ENCODE peak calls at places on chromosomes 3 and 15, in ten cellular contexts. D, F, Q, H, X, N, P, J, W and G are unnamed samples.

GRCh38 chr15:25693321-25694237 is 169.5 kb downstream of the ATP10A start:
- DNase-seq in D (no peak), F (no peak), Q (no peak), H (no peak), X (peak), N (peak), P (peak), J (no peak), W (no peak), G (no peak)

GRCh38 chr3:129476586-129476985 is 36.6 kb downstream of the IFT122 start:
- DNase-seq in D (no peak), F (no peak), Q (no peak), H (peak), X (no peak), N (no peak), P (no peak), J (no peak), W (no peak), G (no peak)

GRCh38 chr15:54026891-54027290 is 48.6 kb downstream of the UNC13C start:
- DNase-seq in D (no peak), F (no peak), Q (no peak), H (no peak), X (no peak), N (no peak), P (no peak), J (no peak), W (no peak), G (no peak)

GRCh38 chr3:169328471-169328870 is 335.0 kb downstream of the MECOM start:
- DNase-seq in D (no peak), F (no peak), Q (no peak), H (no peak), X (no peak), N (no peak), P (no peak), J (no peak), W (no peak), G (no peak)

GRCh38 chr3:121660356-121661171 is at the start of gene HCLS1:
- DNase-seq in D (no peak), F (no peak), Q (no peak), H (no peak), X (no peak), N (no peak), P (peak), J (no peak), W (peak), G (no peak)

GRCh38 chr3:150544040-150544439 is 2.3 kb downstream of the SERP1 start:
- DNase-seq in D (no peak), F (peak), Q (peak), H (no peak), X (peak), N (peak), P (peak), J (no peak), W (no peak), G (no peak)

GRCh38 chr3:165778456-165778855 is 58.8 kb downstream of the BCHE start:
- DNase-seq in D (no peak), F (no peak), Q (no peak), H (no peak), X (no peak), N (no peak), P (no peak), J (no peak), W (no peak), G (no peak)

GRCh38 chr3:172290457-172290856 is 157.8 kb downstream of the GHSR start:
- DNase-seq in D (no peak), F (no peak), Q (no peak), H (no peak), X (no peak), N (no peak), P (no peak), J (no peak), W (no peak), G (no peak)

GRCh38 chr3:181316481-181316880 is 326.9 kb upstream of the DNAJC19 start:
- DNase-seq in D (no peak), F (peak), Q (no peak), H (no peak), X (peak), N (peak), P (peak), J (no peak), W (no peak), G (no peak)

GRCh38 chr3:35045106-35045505 is 594.2 kb upstream of the ARPP21 start:
- DNase-seq in D (no peak), F (no peak), Q (no peak), H (no peak), X (no peak), N (no peak), P (no peak), J (no peak), W (no peak), G (no peak)

GRCh38 chr3:39138804-39139415 is 14.5 kb downstream of the CSRNP1 start:
- DNase-seq in D (no peak), F (no peak), Q (no peak), H (peak), X (no peak), N (no peak), P (peak), J (no peak), W (no peak), G (no peak)

GRCh38 chr3:146326875-146327543 is 76.1 kb upstream of the PLSCR4 start:
- DNase-seq in D (no peak), F (peak), Q (peak), H (no peak), X (peak), N (peak), P (peak), J (peak), W (no peak), G (no peak)

GRCh38 chr15:60004846-60005351 is 788 bp downstream of the FOXB1 start:
- DNase-seq in D (no peak), F (no peak), Q (no peak), H (peak), X (no peak), N (peak), P (peak), J (no peak), W (no peak), G (no peak)

GRCh38 chr3:74501001-74501400 is 113.5 kb downstream of the CNTN3 start:
- DNase-seq in D (no peak), F (no peak), Q (no peak), H (no peak), X (no peak), N (peak), P (no peak), J (no peak), W (no peak), G (no peak)

GRCh38 chr15:63473007-63473748 is 31.2 kb upstream of the USP3 start:
- DNase-seq in D (no peak), F (no peak), Q (no peak), H (no peak), X (no peak), N (no peak), P (no peak), J (no peak), W (no peak), G (no peak)

GRCh38 chr3:71444028-71444860 is 139.3 kb downstream of the FOXP1 start:
- DNase-seq in D (no peak), F (peak), Q (no peak), H (no peak), X (peak), N (peak), P (peak), J (no peak), W (peak), G (no peak)

GRCh38 chr3:172098698-172099494 is 59.5 kb downstream of the FNDC3B start:
- DNase-seq in D (no peak), F (peak), Q (no peak), H (no peak), X (no peak), N (no peak), P (no peak), J (no peak), W (no peak), G (no peak)

GRCh38 chr3:53109822-53110771 is 20.1 kb downstream of the RFT1 start:
- DNase-seq in D (no peak), F (no peak), Q (peak), H (no peak), X (peak), N (peak), P (peak), J (peak), W (peak), G (no peak)

GRCh38 chr3:143179603-143180002 is 60.0 kb downstream of the CHST2 start:
- DNase-seq in D (no peak), F (no peak), Q (no peak), H (no peak), X (no peak), N (no peak), P (no peak), J (no peak), W (no peak), G (no peak)

GRCh38 chr3:47636225-47636624 is 57.6 kb upstream of the CSPG5 start:
- DNase-seq in D (no peak), F (no peak), Q (no peak), H (no peak), X (no peak), N (no peak), P (no peak), J (no peak), W (no peak), G (no peak)

GRCh38 chr3:14534379-14535191 is 5.6 kb downstream of the GRIP2 start:
- DNase-seq in D (no peak), F (no peak), Q (no peak), H (no peak), X (no peak), N (no peak), P (no peak), J (no peak), W (no peak), G (no peak)

GRCh38 chr15:93001881-93002280 is 87.1 kb downstream of the RGMA start:
- DNase-seq in D (no peak), F (no peak), Q (no peak), H (no peak), X (no peak), N (peak), P (no peak), J (no peak), W (no peak), G (no peak)

GRCh38 chr3:151890721-151891141 is 17.3 kb downstream of the SUCNR1 start:
- DNase-seq in D (no peak), F (peak), Q (no peak), H (no peak), X (no peak), N (peak), P (no peak), J (no peak), W (no peak), G (no peak)

GRCh38 chr15:74130089-74130848 is at the start of gene ISLR2:
- DNase-seq in D (no peak), F (no peak), Q (no peak), H (no peak), X (no peak), N (no peak), P (peak), J (no peak), W (no peak), G (no peak)

GRCh38 chr15:77179541-77179998 is 108.7 kb upstream of the TSPAN3 start:
- DNase-seq in D (no peak), F (no peak), Q (no peak), H (no peak), X (no peak), N (no peak), P (no peak), J (no peak), W (no peak), G (no peak)

GRCh38 chr3:172029425-172030128 is 9.8 kb upstream of the FNDC3B start:
- DNase-seq in D (no peak), F (no peak), Q (no peak), H (no peak), X (no peak), N (no peak), P (no peak), J (no peak), W (no peak), G (no peak)

GRCh38 chr15:94240486-94240885 is 9.1 kb downstream of the MCTP2 start:
- DNase-seq in D (no peak), F (no peak), Q (no peak), H (no peak), X (no peak), N (no peak), P (no peak), J (no peak), W (no peak), G (no peak)

GRCh38 chr3:141127344-141128125 is 76.4 kb downstream of the SPSB4 start:
- DNase-seq in D (no peak), F (no peak), Q (no peak), H (peak), X (no peak), N (no peak), P (no peak), J (no peak), W (no peak), G (peak)

GRCh38 chr15:67120839-67121540 is 55.6 kb downstream of the SMAD3 start:
- DNase-seq in D (no peak), F (peak), Q (no peak), H (peak), X (peak), N (peak), P (peak), J (peak), W (peak), G (no peak)

GRCh38 chr3:177947901-177948300 is 588.3 kb upstream of the KCNMB2 start:
- DNase-seq in D (no peak), F (no peak), Q (no peak), H (no peak), X (no peak), N (no peak), P (no peak), J (no peak), W (no peak), G (no peak)

GRCh38 chr15:81297580-81298575 is 26.1 kb downstream of the STARD5 start:
- DNase-seq in D (no peak), F (no peak), Q (no peak), H (no peak), X (no peak), N (no peak), P (no peak), J (no peak), W (no peak), G (no peak)

GRCh38 chr15:81297147-81297572 is 26.8 kb downstream of the STARD5 start:
- DNase-seq in D (peak), F (peak), Q (no peak), H (no peak), X (no peak), N (no peak), P (peak), J (no peak), W (no peak), G (no peak)

GRCh38 chr15:81296218-81296617 is 27.7 kb downstream of the STARD5 start:
- DNase-seq in D (no peak), F (no peak), Q (no peak), H (no peak), X (no peak), N (no peak), P (no peak), J (no peak), W (no peak), G (no peak)

GRCh38 chr15:81295466-81296145 is 28.3 kb downstream of the STARD5 start:
- DNase-seq in D (no peak), F (no peak), Q (no peak), H (no peak), X (no peak), N (no peak), P (no peak), J (no peak), W (no peak), G (no peak)

GRCh38 chr15:81296673-81297072 is 27.3 kb downstream of the STARD5 start:
- DNase-seq in D (no peak), F (no peak), Q (no peak), H (no peak), X (no peak), N (no peak), P (no peak), J (no peak), W (peak), G (no peak)
- H3K4me3 ChIP-seq in D (no peak), F (no peak), Q (no peak), H (no peak), X (no peak), N (no peak), P (no peak), J (no peak), W (no peak), G (peak)

GRCh38 chr3:103787164-103787871 is 1352.5 kb downstream of the ZPLD1 start:
- DNase-seq in D (no peak), F (no peak), Q (no peak), H (no peak), X (no peak), N (no peak), P (no peak), J (no peak), W (no peak), G (no peak)
- TF ChIP-seq CTCF in D (no peak), F (no peak), Q (no peak), H (no peak), X (no peak), N (no peak), P (no peak), J (no peak), W (no peak), G (no peak)

DNA sequence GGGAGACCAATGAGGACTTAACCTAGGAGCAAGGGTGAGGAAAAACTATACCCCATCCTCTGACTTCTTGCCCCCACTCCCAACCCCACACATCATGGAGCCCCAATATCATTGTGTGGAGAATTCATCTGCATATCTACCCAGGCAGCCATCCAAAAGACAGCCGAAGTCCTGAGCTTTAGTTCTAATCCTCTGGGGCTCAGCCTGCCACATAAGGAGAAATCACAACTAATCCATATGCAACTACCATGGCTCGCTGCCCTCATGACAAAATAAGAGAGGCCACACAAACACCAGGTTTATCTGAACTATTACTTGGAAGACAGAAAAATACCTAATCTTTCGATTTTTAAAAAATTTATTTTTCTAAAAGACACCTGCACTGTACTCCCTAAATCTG is 17.7 kb downstream of the HEXA start:
- DNase-seq in D (no peak), F (no peak), Q (no peak), H (no peak), X (no peak), N (no peak), P (no peak), J (no peak), W (no peak), G (no peak)
- H3K4me3 ChIP-seq in D (no peak), F (no peak), Q (no peak), H (no peak), X (no peak), N (no peak), P (no peak), J (no peak), W (no peak), G (no peak)

DNA sequence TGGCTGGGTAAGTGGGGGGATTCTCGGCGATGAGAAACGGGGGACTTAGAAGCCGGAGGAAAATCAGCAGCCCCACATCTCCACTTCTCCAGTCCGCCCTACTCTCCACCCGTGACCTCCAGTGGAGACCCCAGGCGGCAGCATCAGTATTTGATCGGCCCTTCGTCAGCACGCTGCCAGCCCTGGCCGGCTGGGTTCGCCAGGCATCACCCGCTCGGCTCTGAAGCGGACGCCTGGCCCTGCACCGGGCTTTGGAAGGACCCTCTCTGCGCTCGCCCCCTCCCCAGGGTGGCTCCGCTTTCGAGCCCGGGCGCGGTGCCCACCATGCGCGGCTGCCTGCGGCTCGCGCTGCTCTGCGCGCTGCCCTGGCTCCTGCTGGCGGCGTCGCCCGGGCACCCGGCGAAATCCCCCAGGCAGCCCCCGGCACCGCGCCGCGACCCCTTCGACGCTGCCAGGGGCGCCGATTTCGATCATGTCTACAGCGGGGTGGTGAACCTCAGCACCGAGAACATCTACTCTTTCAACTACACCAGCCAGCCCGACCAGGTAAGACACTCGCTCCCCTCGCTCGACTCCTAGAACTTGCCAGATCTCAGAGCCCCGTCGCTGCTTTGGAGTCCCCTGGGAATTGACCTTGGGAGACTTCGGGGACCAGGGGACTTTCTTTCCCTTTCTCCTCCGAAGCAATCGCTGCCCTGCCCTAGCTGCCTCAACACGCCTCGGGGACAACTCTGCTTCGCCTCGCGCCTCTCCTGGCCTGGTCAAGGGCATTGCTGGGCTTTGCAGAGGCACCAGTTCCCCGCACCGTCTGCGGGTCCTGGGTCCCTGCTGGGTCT is 561 bp downstream of the SIDT1 start:
- DNase-seq in D (no peak), F (no peak), Q (no peak), H (peak), X (no peak), N (no peak), P (no peak), J (peak), W (no peak), G (no peak)
- TF ChIP-seq CTCF in D (peak), F (no peak), Q (peak), H (no peak), X (no peak), N (no peak), P (peak), J (no peak), W (no peak), G (no peak)